ENCODE peak calls at places on chromosomes 7 and 10, in nine cellular contexts. Y is activated CD4-positive, alpha-beta T cell treated with anti-CD3 and anti-CD28 coated beads for 36 hours; J is ACHN; M is ELR; E is cardiac muscle cell; G is fibroblast of pulmonary artery; W is activated effector memory CD4-positive, alpha-beta T cell treated with anti-CD3 and anti-CD28 coated beads, Interleukin-2, amount 50 U/mL, for 16 hours; N is posterior vena cava; F is activated naive CD8-positive, alpha-beta T cell treated with anti-CD3 and anti-CD28 coated beads, Interleukin-2, amount 50 U/mL, for 24 hours. Z is an unnamed sample.

GRCh38 chr10:1202343-1202742 is 146.2 kb downstream of the WDR37 start:
- DNase-seq in M (no peak), F (no peak), E (no peak), N (no peak), Y (no peak), J (peak), W (no peak), G (no peak), Z (no peak)

GRCh38 chr10:132739225-132739613 is 46.7 kb downstream of the NKX6-2 start:
- DNase-seq in F (no peak), N (no peak), G (no peak), E (no peak), Y (no peak), J (no peak), W (no peak), M (no peak), Z (no peak)

GRCh38 chr7:67512481-67512880 is 515.8 kb downstream of the TYW1 start:
- DNase-seq in Y (no peak), J (no peak), N (no peak), F (no peak), W (no peak), G (no peak), M (no peak), E (no peak), Z (no peak)

GRCh38 chr10:97936126-97936525 is 86.5 kb downstream of the GOLGA7B start:
- DNase-seq in Y (no peak), J (no peak), G (no peak), E (no peak), W (peak), F (no peak), N (peak), M (no peak), Z (no peak)

GRCh38 chr7:52085610-52086009 is 769.0 kb upstream of the COBL start:
- DNase-seq in F (no peak), J (no peak), Y (no peak), M (no peak), N (no peak), G (no peak), W (no peak), E (no peak), Z (no peak)

GRCh38 chr7:12296051-12296570 is 85.0 kb downstream of the TMEM106B start:
- DNase-seq in J (no peak), W (no peak), M (no peak), N (no peak), F (no peak), G (no peak), E (no peak), Y (no peak), Z (no peak)

GRCh38 chr7:13874783-13875182 is 114.7 kb downstream of the ETV1 start:
- DNase-seq in Y (no peak), M (no peak), N (no peak), J (no peak), W (no peak), E (no peak), G (peak), F (no peak), Z (no peak)

GRCh38 chr7:20033621-20034200 is 183.5 kb downstream of the MACC1 start:
- DNase-seq in G (peak), Y (no peak), E (no peak), J (no peak), F (no peak), W (no peak), M (peak), N (no peak), Z (no peak)

GRCh38 chr10:11677480-11677879 is 64.7 kb upstream of the ECHDC3 start:
- DNase-seq in N (no peak), G (no peak), J (no peak), E (no peak), M (no peak), F (no peak), W (no peak), Y (no peak), Z (no peak)

GRCh38 chr10:110430369-110431273 is 67.1 kb upstream of the DUSP5 start:
- DNase-seq in J (no peak), M (no peak), W (peak), N (peak), G (no peak), E (no peak), Y (peak), F (no peak), Z (no peak)

GRCh38 chr7:94297397-94297838 is 97.3 kb upstream of the COL1A2 start:
- DNase-seq in F (no peak), Y (no peak), M (peak), J (no peak), W (no peak), G (peak), N (peak), E (no peak), Z (peak)

GRCh38 chr10:6445671-6446278 is 134.3 kb downstream of the PRKCQ start:
- DNase-seq in F (peak), Y (peak), G (peak), J (peak), W (peak), E (peak), M (peak), N (no peak), Z (peak)

GRCh38 chr10:10475812-10476211 is 541.9 kb upstream of the CELF2 start:
- DNase-seq in M (no peak), N (no peak), Y (no peak), J (no peak), F (no peak), W (no peak), G (no peak), E (no peak), Z (no peak)

GRCh38 chr10:81034376-81034775 is 496.7 kb downstream of the SH2D4B start:
- DNase-seq in Y (no peak), J (no peak), M (no peak), W (no peak), E (no peak), N (no peak), F (no peak), G (no peak), Z (no peak)

GRCh38 chr10:69988094-69988493 is 64.6 kb upstream of the MACROH2A2 start:
- DNase-seq in Y (no peak), W (no peak), G (no peak), N (no peak), J (no peak), F (no peak), M (no peak), E (no peak), Z (no peak)

GRCh38 chr7:142438235-142438922 is 180.5 kb upstream of the PRSS58 start:
- DNase-seq in N (no peak), Y (peak), E (peak), G (peak), M (peak), F (no peak), W (peak), J (peak), Z (peak)

GRCh38 chr7:133513608-133514007 is 260.7 kb downstream of the EXOC4 start:
- DNase-seq in N (no peak), E (no peak), G (peak), W (no peak), F (no peak), M (peak), J (no peak), Y (no peak), Z (no peak)

GRCh38 chr7:45863715-45864114 is 9.2 kb downstream of the CCDC201 start:
- DNase-seq in E (peak), M (peak), W (no peak), Y (no peak), N (no peak), G (no peak), J (no peak), F (no peak), Z (no peak)